ENCODE peak calls at places on chromosomes 1 and 21, in four cellular contexts. C, G, K and E are unnamed samples. For H3K4me1, the result is how much of the 10 kb centered on the place peaks cover.

GRCh38 chr21:45468051-45468970 is 63.3 kb downstream of the COL18A1 start:
- DNase-seq in C (no peak), G (no peak), K (no peak), E (no peak)

GRCh38 chr1:77036560-77036959 is 169.3 kb downstream of the ST6GALNAC5 start:
- DNase-seq in C (no peak), G (no peak), K (peak), E (no peak)

GRCh38 chr1:110061341-110061740 is 9.1 kb downstream of the ALX3 start:
- DNase-seq in C (no peak), G (no peak), K (no peak), E (no peak)

GRCh38 chr1:48701445-48701844 is 75.2 kb downstream of the BEND5 start:
- DNase-seq in C (no peak), G (no peak), K (no peak), E (no peak)

GRCh38 chr1:2803086-2803930 is 1.8 kb upstream of the TTC34 start:
- DNase-seq in C (no peak), G (peak), K (no peak), E (no peak)

GRCh38 chr21:21612446-21612845 is 614.2 kb downstream of the NCAM2 start:
- DNase-seq in C (no peak), G (no peak), K (no peak), E (no peak)

GRCh38 chr1:6224733-6225132 is 11.0 kb downstream of the ICMT start:
- DNase-seq in C (no peak), G (no peak), K (peak), E (no peak)

GRCh38 chr1:7573481-7573880 is 197.6 kb upstream of the VAMP3 start:
- DNase-seq in C (no peak), G (no peak), K (no peak), E (no peak)

GRCh38 chr1:6177681-6178380 is 2.3 kb downstream of the CHD5 start:
- DNase-seq in C (no peak), G (no peak), K (no peak), E (no peak)

GRCh38 chr1:214377886-214378285 is 96.9 kb downstream of the SMYD2 start:
- DNase-seq in C (peak), G (no peak), K (no peak), E (no peak)

GRCh38 chr1:115090956-115091355 is 1.7 kb upstream of the TSPAN2 start:
- DNase-seq in C (no peak), G (no peak), K (no peak), E (no peak)
- H3K4me1 ChIP-seq in C (under half), G (under half), K (under half), E (under half)

GRCh38 chr1:25208561-25209222 is 23.6 kb downstream of the SYF2 start:
- DNase-seq in C (no peak), G (no peak), K (no peak), E (no peak)
- H3K4me1 ChIP-seq in C (under half), G (under half), K (under half), E (under half)

GRCh38 chr1:96361961-96362360 is 359.6 kb upstream of the PTBP2 start:
- DNase-seq in C (no peak), G (no peak), K (no peak), E (no peak)
- H3K4me1 ChIP-seq in C (under half), G (under half), K (under half), E (under half)

GRCh38 chr1:9340172-9340854 is 47.6 kb downstream of the SPSB1 start:
- DNase-seq in C (no peak), G (no peak), K (no peak), E (no peak)

GRCh38 chr1:9340864-9341263 is 48.2 kb downstream of the SPSB1 start:
- DNase-seq in C (no peak), G (no peak), K (no peak), E (no peak)

GRCh38 chr1:9343269-9343668 is 50.6 kb downstream of the SPSB1 start:
- DNase-seq in C (no peak), G (no peak), K (no peak), E (no peak)

GRCh38 chr1:9338354-9339250 is 45.9 kb downstream of the SPSB1 start:
- DNase-seq in C (peak), G (no peak), K (peak), E (peak)

GRCh38 chr1:9341301-9341845 is 48.7 kb downstream of the SPSB1 start:
- DNase-seq in C (no peak), G (no peak), K (no peak), E (no peak)
- H3K4me1 ChIP-seq in C (under half), G (half or more), K (under half), E (under half)